ENCODE peak calls at places on chromosomes 3 and 15, in four cellular contexts. U, F, G and Y are unnamed samples.

GRCh38 chr3:16186565-16186964 is 12.1 kb downstream of the GALNT15 start:
- DNase-seq in U (no peak), F (no peak), G (no peak), Y (no peak)

GRCh38 chr3:53219897-53220483 is 35.8 kb downstream of the TKT start:
- DNase-seq in U (peak), F (peak), G (peak), Y (peak)

GRCh38 chr3:36269274-36269673 is 111.0 kb upstream of the STAC start:
- DNase-seq in U (no peak), F (no peak), G (no peak), Y (no peak)

GRCh38 chr15:38688761-38689160 is 124.1 kb upstream of the RASGRP1 start:
- DNase-seq in U (no peak), F (no peak), G (no peak), Y (no peak)

GRCh38 chr3:97882975-97883598 is 61.3 kb downstream of the CRYBG3 start:
- DNase-seq in U (peak), F (no peak), G (no peak), Y (no peak)

GRCh38 chr3:132432639-132433038 is 15.3 kb downstream of the DNAJC13 start:
- DNase-seq in U (no peak), F (no peak), G (no peak), Y (no peak)

GRCh38 chr3:196537319-196537984 is 22.3 kb upstream of the SMCO1 start:
- DNase-seq in U (peak), F (peak), G (peak), Y (no peak)

GRCh38 chr15:63605816-63606215 is 8.6 kb downstream of the FBXL22 start:
- DNase-seq in U (no peak), F (no peak), G (peak), Y (no peak)

GRCh38 chr3:86948840-86949239 is 42.1 kb downstream of the VGLL3 start:
- DNase-seq in U (no peak), F (no peak), G (no peak), Y (no peak)

GRCh38 chr15:61195116-61196002 is 33.7 kb downstream of the RORA start:
- DNase-seq in U (no peak), F (no peak), G (no peak), Y (no peak)

GRCh38 chr3:38029400-38030125 is at the start of gene PLCD1:
- DNase-seq in U (peak), F (peak), G (no peak), Y (no peak)

GRCh38 chr3:120143676-120144075 is 49.4 kb upstream of the GSK3B start:
- DNase-seq in U (no peak), F (no peak), G (no peak), Y (no peak)

GRCh38 chr15:34206016-34206415 is 3.9 kb downstream of the KATNBL1 start:
- DNase-seq in U (no peak), F (no peak), G (no peak), Y (no peak)